ENCODE peak calls at places on chromosome 2, in ten cellular contexts. G is A549; S is A172; H is naive thymus-derived CD8-positive, alpha-beta T cell; X is NCI-H146; V is NCI-H2029; M is DMS53; E is stimulated activated CD4-positive, alpha-beta T cell treated with anti-CD3 and anti-CD28 coated beads, Interleukin-4, amount 100 ng/mL, for 48 hours; D is stimulated activated naive CD4-positive, alpha-beta T cell treated with Interleukin-2 at 50 U/mL for 16 hours; N is nucleus accumbens. O is an unnamed sample.

GRCh38 chr2:212975333-212975732 is 176.1 kb downstream of the IKZF2 start:
- DNase-seq in E (no peak), V (no peak), G (no peak), N (no peak), S (no peak), X (no peak), D (no peak), M (no peak), H (no peak), O (no peak)

GRCh38 chr2:9813312-9814128 is 29.8 kb upstream of the TAF1B start:
- DNase-seq in V (peak), N (no peak), M (peak), E (peak), G (peak), H (peak), D (peak), S (peak), X (peak), O (peak)

GRCh38 chr2:217160978-217161973 is 301.4 kb upstream of the TNP1 start:
- DNase-seq in S (no peak), D (no peak), M (no peak), V (no peak), X (peak), N (no peak), G (no peak), E (no peak), H (no peak), O (peak)

GRCh38 chr2:208466133-208466919 is 59.7 kb downstream of the PTH2R start:
- DNase-seq in E (no peak), G (peak), V (peak), N (no peak), X (peak), D (no peak), S (peak), M (peak), H (no peak), O (peak)

GRCh38 chr2:189233527-189233926 is 54.0 kb upstream of the COL5A2 start:
- DNase-seq in M (no peak), S (no peak), G (no peak), N (no peak), V (no peak), X (no peak), H (no peak), D (no peak), E (no peak), O (no peak)

GRCh38 chr2:74675090-74675489 is 21.0 kb downstream of the SEMA4F start:
- DNase-seq in S (no peak), H (no peak), V (no peak), X (no peak), E (no peak), D (no peak), N (no peak), M (no peak), G (no peak), O (no peak)

GRCh38 chr2:239201531-239201876 is 199.3 kb downstream of the HDAC4 start:
- DNase-seq in E (no peak), H (no peak), D (no peak), X (no peak), S (no peak), G (no peak), M (no peak), V (no peak), N (no peak), O (no peak)

GRCh38 chr2:3320910-3321605 is 56.6 kb downstream of the EIPR1 start:
- DNase-seq in M (no peak), H (no peak), D (no peak), E (no peak), N (no peak), X (no peak), V (no peak), G (no peak), S (no peak), O (no peak)

GRCh38 chr2:232325324-232326273 is 53.0 kb upstream of the ALPP start:
- DNase-seq in M (peak), N (peak), D (peak), S (peak), E (peak), H (peak), G (no peak), V (no peak), X (no peak), O (peak)